ENCODE peak calls at places on chromosomes 6 and 20, in eight cellular contexts. C, N, O, B, G, S, J and K are unnamed samples.

GRCh38 chr6:139402935-139403386 is 28.5 kb upstream of the CITED2 start:
- DNase-seq in C (peak; percentile 100), N (no peak), O (peak; percentile 95), B (peak; percentile 9), G (peak; percentile 67), S (peak; percentile 99), J (no peak), K (no peak)

GRCh38 chr6:168877821-168878282 is 375.8 kb downstream of the THBS2 start:
- DNase-seq in C (no peak), N (no peak), O (peak; percentile 43), B (peak; percentile 53), G (no peak), S (no peak), J (peak; percentile 63), K (peak; percentile 70)

GRCh38 chr6:152399409-152399808 is 237.8 kb downstream of the SYNE1 start:
- DNase-seq in C (no peak), N (no peak), O (peak; percentile 47), B (no peak), G (no peak), S (peak; percentile 25), J (no peak), K (no peak)

GRCh38 chr6:146770275-146770964 is 171.6 kb downstream of the ADGB start:
- DNase-seq in C (no peak), N (no peak), O (no peak), B (no peak), G (no peak), S (no peak), J (no peak), K (no peak)

GRCh38 chr6:110517601-110518280 is 41.3 kb upstream of the SLC22A16 start:
- DNase-seq in C (no peak), N (no peak), O (no peak), B (peak; percentile 46), G (no peak), S (no peak), J (no peak), K (no peak)

GRCh38 chr6:143687604-143688003 is 9.8 kb downstream of the PHACTR2 start:
- DNase-seq in C (no peak), N (no peak), O (no peak), B (no peak), G (no peak), S (no peak), J (no peak), K (no peak)

GRCh38 chr20:8757146-8757545 is 311.7 kb upstream of the PLCB4 start:
- DNase-seq in C (peak; percentile 80), N (no peak), O (peak; percentile 90), B (peak; percentile 31), G (no peak), S (peak; percentile 84), J (peak; percentile 81), K (no peak)

GRCh38 chr6:4853782-4854511 is 77.7 kb downstream of the CDYL start:
- DNase-seq in C (peak; percentile 20), N (no peak), O (peak; percentile 13), B (peak; percentile 58), G (no peak), S (peak; percentile 46), J (no peak), K (no peak)

GRCh38 chr20:33068251-33068939 is 11.0 kb upstream of the BPIFB4 start:
- DNase-seq in C (no peak), N (no peak), O (no peak), B (no peak), G (no peak), S (no peak), J (no peak), K (no peak)

DNA sequence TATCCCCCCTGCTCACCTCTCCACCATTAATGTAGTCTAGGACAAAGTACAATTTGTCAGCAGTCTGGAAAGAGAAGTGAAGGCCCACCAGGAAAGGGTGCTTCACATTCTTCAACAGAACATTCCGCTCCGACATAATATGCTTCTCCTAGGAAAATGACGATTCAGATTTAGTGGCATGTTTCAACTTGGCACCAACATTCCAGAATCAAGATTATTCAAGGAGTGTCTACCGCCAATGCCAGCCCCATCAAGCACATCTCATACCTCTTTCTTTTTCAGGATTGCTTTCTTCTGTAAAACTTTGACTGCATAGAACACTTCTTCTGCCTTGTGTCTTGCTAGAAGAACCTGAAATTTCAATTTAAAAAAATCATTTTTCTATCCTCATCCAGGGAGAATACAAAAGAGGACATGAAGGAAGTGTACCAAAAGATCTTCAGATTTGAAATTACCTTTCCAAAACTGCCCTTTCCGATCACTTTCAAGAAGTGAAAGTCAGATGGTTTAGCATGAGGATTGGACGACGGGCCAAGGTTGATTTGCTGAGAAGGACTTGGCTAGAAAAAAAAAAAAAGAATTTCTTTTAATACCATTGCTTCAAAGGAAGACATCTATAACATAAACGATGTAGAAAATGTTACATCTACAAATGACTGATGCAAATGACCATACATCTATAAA is 120.7 kb upstream of the SLC2A12 start:
- DNase-seq in C (no peak), N (no peak), O (peak; percentile 26), B (no peak), G (no peak), S (no peak), J (no peak), K (no peak)
- H3K27ac ChIP-seq in C (peak overlapping the region; percentile 41), N (no peak overlapping the region), O (peak overlapping the region; percentile 92), B (no peak overlapping the region), G (peak overlapping the region; percentile 98), S (peak overlapping the region; percentile 90), J (no peak overlapping the region), K (no peak overlapping the region)

GRCh38 chr20:49247792-49248191 is 28.6 kb downstream of the DDX27 start:
- DNase-seq in C (no peak), N (no peak), O (no peak), B (no peak), G (peak; percentile 80), S (no peak), J (no peak), K (no peak)
- H3K36me3 ChIP-seq in C (peaks cover 72% of the 10 kb centered on the region), N (no peaks in the 10 kb centered on the region), O (peaks cover 50% of the 10 kb centered on the region), B (peaks cover 75% of the 10 kb centered on the region), G (peaks cover 39% of the 10 kb centered on the region), S (peaks cover 36% of the 10 kb centered on the region), J (peaks cover 5% of the 10 kb centered on the region), K (peaks cover 27% of the 10 kb centered on the region)

DNA sequence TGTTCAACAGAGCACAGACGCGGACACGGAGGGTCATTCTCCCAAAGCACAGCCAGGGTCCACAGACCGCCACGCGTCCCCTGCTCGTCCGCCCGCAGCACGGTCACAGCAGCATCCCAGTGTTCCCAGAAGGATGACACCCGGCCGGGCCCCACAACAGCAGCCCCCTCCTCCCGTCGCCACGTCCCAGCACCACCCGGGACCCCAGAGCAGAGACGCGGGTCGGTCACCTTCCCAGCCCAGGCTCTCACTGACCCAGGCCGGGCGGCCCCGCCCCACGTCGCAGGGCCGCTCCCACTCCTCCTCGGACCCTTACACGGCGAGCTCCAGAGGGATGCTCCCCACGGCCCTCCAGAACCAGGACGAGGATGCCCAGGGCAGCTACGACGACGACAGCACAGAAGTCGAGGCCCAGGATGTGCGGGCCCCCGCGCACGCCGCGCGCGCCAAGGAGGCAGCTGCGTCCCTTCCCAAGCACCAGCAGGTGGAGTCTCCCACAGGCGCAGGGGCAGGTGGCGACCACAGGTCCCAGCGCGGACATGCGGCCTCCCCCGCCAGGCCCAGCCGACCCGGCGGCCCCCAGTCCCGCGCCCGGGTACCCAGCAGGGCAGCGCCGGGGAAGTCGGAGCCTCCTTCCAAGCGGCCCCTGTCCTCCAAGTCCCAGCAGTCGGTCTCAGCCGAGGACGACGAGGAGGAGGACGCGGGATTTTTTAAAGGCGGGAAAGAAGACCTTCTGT is 64.3 kb downstream of the FNDC1 start:
- DNase-seq in C (no peak), N (peak; percentile 71), O (no peak), B (no peak), G (no peak), S (no peak), J (no peak), K (no peak)
- H3K9ac ChIP-seq in C (no peak overlapping the region), N (no peak overlapping the region), O (no peak overlapping the region), B (no peak overlapping the region), G (no peak overlapping the region), S (no peak overlapping the region), J (no peak overlapping the region), K (no peak overlapping the region)

GRCh38 chr6:37366910-37367309 is 13.1 kb downstream of the RNF8 start:
- DNase-seq in C (no peak), N (no peak), O (peak; percentile 3), B (peak; percentile 32), G (no peak), S (no peak), J (no peak), K (no peak)
- H3K27ac ChIP-seq in C (no peak overlapping the region), N (no peak overlapping the region), O (no peak overlapping the region), B (no peak overlapping the region), G (no peak overlapping the region), S (no peak overlapping the region), J (no peak overlapping the region), K (no peak overlapping the region)

GRCh38 chr20:62807444-62808210 is 3.0 kb downstream of the OGFR start:
- DNase-seq in C (no peak), N (no peak), O (no peak), B (no peak), G (no peak), S (no peak), J (no peak), K (no peak)
- H3K36me3 ChIP-seq in C (peaks cover 7% of the 10 kb centered on the region), N (no peaks in the 10 kb centered on the region), O (peaks cover 9% of the 10 kb centered on the region), B (peaks cover 23% of the 10 kb centered on the region), G (peaks cover 31% of the 10 kb centered on the region), S (peaks cover 29% of the 10 kb centered on the region), J (peaks cover 2% of the 10 kb centered on the region), K (peaks cover 36% of the 10 kb centered on the region)

DNA sequence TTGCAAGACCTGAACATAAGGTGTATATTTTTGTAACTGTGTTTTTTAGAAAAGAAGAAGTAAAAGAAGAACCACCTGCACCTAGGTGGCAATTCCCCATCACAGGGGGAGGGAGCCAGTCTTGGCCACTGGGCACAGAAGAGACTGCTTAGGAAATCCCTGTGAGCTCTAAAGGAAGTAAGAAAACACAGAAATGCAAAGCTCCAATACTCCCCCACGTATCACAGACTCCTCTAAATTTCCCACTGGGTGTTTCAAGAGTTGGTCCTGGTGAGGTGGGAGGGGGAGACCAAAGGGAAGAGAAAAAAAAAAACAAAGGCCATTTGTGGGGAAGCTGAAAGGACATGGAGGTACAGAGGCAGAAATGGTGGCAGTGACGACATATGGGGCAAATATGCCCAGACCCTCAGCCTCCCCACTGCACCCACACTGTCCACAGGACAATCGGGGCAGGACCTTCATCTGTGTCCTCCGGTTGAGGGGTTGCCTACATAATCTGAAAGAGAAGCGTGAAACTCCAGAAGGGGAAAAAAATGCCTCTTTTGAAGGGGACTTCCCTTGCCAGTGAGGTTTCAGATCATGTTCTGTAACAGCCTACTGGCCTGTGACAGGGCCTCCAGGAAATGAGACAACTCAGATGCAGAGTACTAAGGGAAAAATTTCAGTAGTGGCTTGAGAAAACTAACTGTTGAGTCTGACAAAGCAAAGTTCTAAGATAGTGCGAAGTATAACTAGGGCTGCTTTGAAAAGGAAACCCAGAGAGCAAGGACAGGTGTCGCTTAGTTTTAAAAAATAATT is 226.2 kb upstream of the MARCKS start:
- DNase-seq in C (peak; percentile 60), N (no peak), O (peak; percentile 82), B (peak; percentile 16), G (peak; percentile 77), S (peak; percentile 68), J (peak; percentile 90), K (no peak)
- H3K9ac ChIP-seq in C (peak overlapping the region; percentile 75), N (no peak overlapping the region), O (peak overlapping the region; percentile 73), B (peak overlapping the region; percentile 83), G (peak overlapping the region; percentile 78), S (no peak overlapping the region), J (peak overlapping the region; percentile 87), K (no peak overlapping the region)

GRCh38 chr20:57124346-57124745 is 142.1 kb downstream of the BMP7 start:
- DNase-seq in C (no peak), N (no peak), O (no peak), B (no peak), G (no peak), S (no peak), J (no peak), K (no peak)
- H3K27ac ChIP-seq in C (no peak overlapping the region), N (no peak overlapping the region), O (no peak overlapping the region), B (no peak overlapping the region), G (no peak overlapping the region), S (no peak overlapping the region), J (no peak overlapping the region), K (no peak overlapping the region)

GRCh38 chr20:37856932-37857660 is 45.8 kb upstream of the VSTM2L start:
- DNase-seq in C (peak; percentile 70), N (no peak), O (peak; percentile 93), B (peak; percentile 43), G (no peak), S (peak; percentile 78), J (no peak), K (no peak)
- H3K36me3 ChIP-seq in C (peaks cover 8% of the 10 kb centered on the region), N (no peaks in the 10 kb centered on the region), O (peaks cover 9% of the 10 kb centered on the region), B (peaks cover 8% of the 10 kb centered on the region), G (peaks cover 2% of the 10 kb centered on the region), S (no peaks in the 10 kb centered on the region), J (no peaks in the 10 kb centered on the region), K (no peaks in the 10 kb centered on the region)